ENCODE peak calls at places on chromosomes 12 and 14, in six cellular contexts. B is heart left ventricle, J is astrocyte, O is ovary, N is GM12865, V is foreskin fibroblast. T is an unnamed sample.

GRCh38 chr14:98957211-98958047 is 314.6 kb downstream of the BCL11B start:
- DNase-seq in B (peak), J (peak), O (peak), N (no peak), V (peak), T (peak)

GRCh38 chr14:37623552-37623951 is 28.1 kb downstream of the TTC6 start:
- DNase-seq in B (no peak), J (peak), O (no peak), N (no peak), V (peak), T (no peak)

GRCh38 chr12:124754491-124754890 is 109.2 kb downstream of the SCARB1 start:
- DNase-seq in B (no peak), J (no peak), O (no peak), N (no peak), V (no peak), T (no peak)

GRCh38 chr12:87931764-87932163 is 97.4 kb downstream of the C12orf50 start:
- DNase-seq in B (no peak), J (peak), O (no peak), N (no peak), V (peak), T (no peak)

GRCh38 chr12:88448337-88448944 is 131.8 kb downstream of the KITLG start:
- DNase-seq in B (no peak), J (no peak), O (no peak), N (no peak), V (no peak), T (no peak)

GRCh38 chr12:58030566-58031279 is 89.4 kb downstream of the ATP23 start:
- DNase-seq in B (no peak), J (peak), O (no peak), N (no peak), V (peak), T (no peak)

GRCh38 chr12:26736563-26737486 is 96.2 kb downstream of the ITPR2 start:
- DNase-seq in B (no peak), J (peak), O (no peak), N (no peak), V (peak), T (no peak)

GRCh38 chr14:23512156-23512555 is 39.4 kb downstream of the ZFHX2 start:
- DNase-seq in B (no peak), J (peak), O (no peak), N (no peak), V (no peak), T (no peak)

GRCh38 chr14:38951451-38951850 is 151.6 kb downstream of the SEC23A start:
- DNase-seq in B (no peak), J (peak), O (no peak), N (no peak), V (peak), T (no peak)

GRCh38 chr12:32516230-32516629 is 116.9 kb downstream of the FGD4 start:
- DNase-seq in B (no peak), J (no peak), O (no peak), N (no peak), V (no peak), T (no peak)

GRCh38 chr12:51005671-51006070 is 20.5 kb downstream of the SLC11A2 start:
- DNase-seq in B (no peak), J (no peak), O (no peak), N (no peak), V (no peak), T (no peak)

GRCh38 chr12:71024827-71025226 is 104.3 kb upstream of the PTPRR start:
- DNase-seq in B (no peak), J (no peak), O (no peak), N (no peak), V (no peak), T (no peak)

GRCh38 chr14:99968156-99968920 is 96.9 kb upstream of the EVL start:
- DNase-seq in B (no peak), J (peak), O (peak), N (no peak), V (peak), T (no peak)

GRCh38 chr14:65847065-65847847 is 434.7 kb downstream of the FUT8 start:
- DNase-seq in B (no peak), J (no peak), O (no peak), N (peak), V (no peak), T (no peak)

GRCh38 chr14:90943367-90943766 is 117.1 kb downstream of the RPS6KA5 start:
- DNase-seq in B (no peak), J (no peak), O (no peak), N (no peak), V (no peak), T (no peak)

GRCh38 chr14:30180219-30180618 is 252.6 kb upstream of the PRKD1 start:
- DNase-seq in B (no peak), J (peak), O (no peak), N (no peak), V (peak), T (no peak)

GRCh38 chr12:120720234-120720968 is 5.2 kb upstream of the ACADS start:
- DNase-seq in B (no peak), J (peak), O (no peak), N (no peak), V (peak), T (no peak)

GRCh38 chr12:47361389-47362031 is 281.8 kb upstream of the AMIGO2 start:
- DNase-seq in B (peak), J (no peak), O (peak), N (peak), V (no peak), T (no peak)

GRCh38 chr12:56334490-56334793 is 642 bp upstream of the PAN2 start:
- DNase-seq in B (no peak), J (no peak), O (no peak), N (no peak), V (no peak), T (no peak)

GRCh38 chr12:128261757-128262156 is 5.2 kb upstream of the TMEM132C start:
- DNase-seq in B (no peak), J (no peak), O (no peak), N (no peak), V (no peak), T (no peak)

GRCh38 chr14:103284574-103285467 is 49.2 kb upstream of the EIF5 start:
- DNase-seq in B (no peak), J (no peak), O (peak), N (peak), V (peak), T (no peak)

GRCh38 chr12:12521923-12522322 is 40.7 kb downstream of the DUSP16 start:
- DNase-seq in B (no peak), J (no peak), O (no peak), N (no peak), V (no peak), T (no peak)

GRCh38 chr12:12520278-12520677 is 42.4 kb downstream of the DUSP16 start:
- DNase-seq in B (no peak), J (no peak), O (no peak), N (no peak), V (no peak), T (no peak)

GRCh38 chr12:12519599-12519998 is 43.1 kb downstream of the DUSP16 start:
- DNase-seq in B (no peak), J (no peak), O (no peak), N (no peak), V (no peak), T (no peak)

GRCh38 chr12:12518919-12519318 is 43.7 kb downstream of the DUSP16 start:
- DNase-seq in B (no peak), J (no peak), O (no peak), N (no peak), V (no peak), T (no peak)

DNA sequence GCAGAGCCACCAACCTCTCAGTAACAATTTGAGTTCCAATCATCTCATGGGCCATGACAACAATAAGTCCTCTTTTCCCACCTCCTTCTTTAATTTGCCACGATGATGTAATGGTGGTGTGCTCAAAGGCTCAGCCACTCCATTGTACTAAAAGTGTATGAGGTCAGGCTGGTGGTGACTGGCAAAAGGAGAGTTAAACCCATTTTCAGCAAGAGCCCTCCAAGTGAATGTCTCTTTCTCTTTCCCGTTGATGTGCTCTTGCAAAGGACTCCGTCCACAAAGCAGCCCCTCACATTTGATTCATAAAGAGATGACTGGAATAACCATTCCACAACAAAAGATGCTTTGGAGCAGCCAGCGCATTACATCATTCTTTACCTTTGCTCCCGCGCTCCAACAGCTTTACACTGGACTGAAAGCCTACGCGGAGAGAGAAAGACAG is 41.6 kb downstream of the DUSP16 start:
- DNase-seq in B (no peak), J (peak), O (no peak), N (no peak), V (no peak), T (no peak)
- H3K4me3 ChIP-seq in B (no peak), J (no peak), O (no peak), N (no peak), V (no peak), T (no peak)

GRCh38 chr12:53791735-53792326 is 40.1 kb upstream of the CISTR start:
- DNase-seq in B (no peak), J (no peak), O (no peak), N (peak), V (no peak), T (no peak)
- TF ChIP-seq CTCF in B (no peak), J (peak), O (no peak), N (peak), V (peak), T (peak)

GRCh38 chr14:20988717-20989116 is 1.1 kb upstream of the METTL17 start:
- DNase-seq in B (no peak), J (no peak), O (no peak), N (no peak), V (peak), T (no peak)
- H3K4me3 ChIP-seq in B (no peak), J (peak), O (no peak), N (no peak), V (no peak), T (peak)

GRCh38 chr12:1662761-1663439 is 28.0 kb upstream of the ADIPOR2 start:
- DNase-seq in B (no peak), J (no peak), O (peak), N (peak), V (peak), T (no peak)
- TF ChIP-seq CTCF in B (no peak), J (peak), O (no peak), N (peak), V (peak), T (peak)

GRCh38 chr12:49946086-49946485 is 4.5 kb upstream of the AQP2 start:
- DNase-seq in B (no peak), J (no peak), O (no peak), N (no peak), V (no peak), T (no peak)
- H3K4me3 ChIP-seq in B (no peak), J (no peak), O (no peak), N (no peak), V (no peak), T (no peak)

GRCh38 chr14:102140750-102141145 is 1.1 kb downstream of the WDR20 start:
- DNase-seq in B (no peak), J (no peak), O (no peak), N (no peak), V (no peak), T (no peak)

GRCh38 chr14:102138535-102138934 is 1.2 kb upstream of the WDR20 start:
- DNase-seq in B (no peak), J (no peak), O (no peak), N (no peak), V (no peak), T (no peak)

GRCh38 chr14:102138935-102139247 is 806 bp upstream of the WDR20 start:
- DNase-seq in B (no peak), J (no peak), O (peak), N (no peak), V (no peak), T (no peak)

GRCh38 chr14:102140027-102140749 is 491 bp downstream of the WDR20 start:
- DNase-seq in B (peak), J (no peak), O (peak), N (peak), V (no peak), T (no peak)

DNA sequence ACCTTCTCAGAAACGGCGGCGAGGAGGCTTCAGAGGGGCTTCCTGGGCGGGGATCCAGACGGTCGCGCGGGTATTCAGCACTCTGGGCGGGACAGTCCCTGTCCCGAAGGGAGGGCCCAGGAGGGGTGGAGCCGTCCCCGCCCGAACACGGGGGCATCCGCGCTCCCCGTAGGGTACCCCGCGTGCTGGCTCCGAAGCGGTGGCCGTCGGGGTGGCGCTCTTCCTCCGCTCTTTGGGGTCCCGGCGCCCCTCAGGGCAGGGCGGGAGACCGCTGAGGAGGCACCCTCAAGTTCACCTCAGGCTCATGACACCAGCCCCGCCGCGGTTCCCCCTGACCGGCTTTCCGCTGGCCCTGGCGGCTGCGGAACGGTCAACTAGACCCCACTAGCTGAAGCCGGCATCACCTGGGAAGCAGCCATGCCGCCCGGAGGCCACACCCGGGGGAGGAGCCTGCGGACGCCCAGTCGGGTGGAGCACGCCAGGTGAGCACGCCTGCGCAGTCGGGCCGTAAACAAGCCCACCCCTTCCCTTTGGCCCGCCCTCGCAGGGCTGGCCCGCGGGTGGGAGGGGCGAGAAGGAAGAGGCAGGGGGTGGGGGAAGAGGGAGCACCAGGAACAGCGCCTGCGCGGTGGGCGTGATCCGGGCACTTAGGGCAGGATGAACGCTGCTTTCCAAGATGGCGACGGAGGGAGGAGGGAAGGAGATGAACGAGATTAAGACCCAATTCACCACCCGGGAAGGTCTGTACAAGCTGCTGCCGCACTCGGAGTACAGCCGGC is at the start of gene WDR20:
- DNase-seq in B (peak), J (peak), O (peak), N (peak), V (peak), T (peak)
- TF ChIP-seq CTCF in B (no peak), J (no peak), O (no peak), N (no peak), V (no peak), T (no peak)

GRCh38 chr12:92503977-92504966 is 198.5 kb upstream of the PLEKHG7 start:
- DNase-seq in B (no peak), J (no peak), O (peak), N (no peak), V (no peak), T (no peak)

GRCh38 chr12:92502417-92503028 is 200.3 kb upstream of the PLEKHG7 start:
- DNase-seq in B (no peak), J (no peak), O (no peak), N (peak), V (no peak), T (no peak)

GRCh38 chr12:92505373-92506340 is 197.1 kb upstream of the PLEKHG7 start:
- DNase-seq in B (peak), J (peak), O (peak), N (peak), V (no peak), T (no peak)

GRCh38 chr12:92506460-92506859 is 196.3 kb upstream of the PLEKHG7 start:
- DNase-seq in B (no peak), J (no peak), O (no peak), N (no peak), V (no peak), T (no peak)

GRCh38 chr12:92503029-92503931 is 199.5 kb upstream of the PLEKHG7 start:
- DNase-seq in B (no peak), J (no peak), O (peak), N (peak), V (no peak), T (no peak)
- H3K4me3 ChIP-seq in B (no peak), J (no peak), O (no peak), N (peak), V (no peak), T (no peak)

DNA sequence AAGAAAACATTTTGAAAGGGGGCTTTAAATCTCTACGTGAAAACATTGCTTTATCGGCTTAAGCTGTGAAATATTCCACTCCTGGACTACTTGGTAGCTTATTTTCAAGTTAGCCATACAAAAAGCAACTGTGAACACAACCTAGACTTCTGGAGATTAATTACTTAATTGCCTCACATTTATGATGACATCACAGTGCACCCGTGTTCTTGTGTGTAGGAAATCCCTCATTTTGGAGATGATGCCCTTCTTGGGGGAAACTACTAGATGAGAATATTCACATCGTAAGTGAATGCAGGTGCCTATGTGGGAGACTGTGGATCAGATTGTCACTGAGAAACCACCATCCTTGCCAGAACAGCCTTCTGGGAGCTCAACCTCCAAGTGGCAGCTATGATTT is 10.5 kb upstream of the B4GALNT3 start:
- DNase-seq in B (no peak), J (no peak), O (no peak), N (no peak), V (no peak), T (no peak)
- TF ChIP-seq CTCF in B (no peak), J (no peak), O (no peak), N (no peak), V (no peak), T (no peak)

GRCh38 chr12:54175130-54175963 is 13.4 kb downstream of the SMUG1 start:
- DNase-seq in B (no peak), J (no peak), O (no peak), N (peak), V (no peak), T (no peak)

GRCh38 chr12:54172102-54172630 is 16.6 kb downstream of the SMUG1 start:
- DNase-seq in B (no peak), J (no peak), O (no peak), N (no peak), V (no peak), T (no peak)

GRCh38 chr12:54173906-54174471 is 14.8 kb downstream of the SMUG1 start:
- DNase-seq in B (no peak), J (no peak), O (no peak), N (no peak), V (no peak), T (no peak)

GRCh38 chr12:54169036-54169435 is 19.7 kb downstream of the SMUG1 start:
- DNase-seq in B (no peak), J (no peak), O (no peak), N (no peak), V (no peak), T (no peak)

GRCh38 chr12:54173066-54173726 is 15.6 kb downstream of the SMUG1 start:
- DNase-seq in B (no peak), J (no peak), O (peak), N (no peak), V (peak), T (no peak)
- H3K4me3 ChIP-seq in B (peak), J (peak), O (peak), N (peak), V (peak), T (peak)

GRCh38 chr12:107134558-107134957 is 41.2 kb upstream of the CRY1 start:
- DNase-seq in B (no peak), J (no peak), O (no peak), N (peak), V (no peak), T (no peak)
- TF ChIP-seq CTCF in B (no peak), J (no peak), O (no peak), N (peak), V (peak), T (no peak)

T was measured in esophagus muscularis mucosa.